ENCODE peak calls at places on chromosomes 16 and 17, in seven cellular contexts. X, Q, P, E, S, F and G are unnamed samples.

GRCh38 chr17:561118-561517 is 153.5 kb downstream of the VPS53 start:
- DNase-seq in E (no peak), S (no peak), Q (no peak), F (no peak), P (no peak), X (no peak), G (no peak)

GRCh38 chr17:36148559-36149295 is 27.7 kb downstream of the TBC1D3B start:
- DNase-seq in P (peak), Q (peak), S (peak), X (peak), F (peak), E (peak), G (peak)

GRCh38 chr16:31404353-31405064 is 11.4 kb downstream of the ITGAD start:
- DNase-seq in Q (peak), X (no peak), E (no peak), F (no peak), P (no peak), S (no peak), G (no peak)

GRCh38 chr17:66255112-66255511 is 25.9 kb upstream of the APOH start:
- DNase-seq in F (no peak), S (no peak), Q (no peak), P (no peak), X (peak), E (no peak), G (peak)

GRCh38 chr16:1133810-1134520 is 18.9 kb upstream of the CACNA1H start:
- DNase-seq in E (no peak), Q (no peak), S (no peak), X (no peak), P (no peak), F (no peak), G (no peak)

GRCh38 chr16:55043499-55043898 is 112.8 kb downstream of the IRX5 start:
- DNase-seq in X (no peak), E (no peak), Q (no peak), P (no peak), F (no peak), S (no peak), G (no peak)

GRCh38 chr17:21020622-21021021 is 22.2 kb downstream of the USP22 start:
- DNase-seq in F (no peak), P (no peak), Q (no peak), E (no peak), X (no peak), S (no peak), G (no peak)

GRCh38 chr16:13634253-13634652 is 285.7 kb upstream of the ERCC4 start:
- DNase-seq in P (no peak), S (no peak), X (no peak), E (no peak), F (no peak), Q (no peak), G (no peak)

GRCh38 chr16:75622762-75623605 is at the start of gene ADAT1:
- DNase-seq in E (peak), P (peak), S (peak), Q (peak), F (peak), X (peak), G (peak)

GRCh38 chr17:18043491-18043890 is 4.3 kb downstream of the GID4 start:
- DNase-seq in F (no peak), X (no peak), S (no peak), Q (no peak), E (no peak), P (no peak), G (no peak)

GRCh38 chr16:72172105-72173034 is at the start of gene PMFBP1:
- DNase-seq in F (no peak), X (no peak), E (no peak), P (no peak), S (peak), Q (peak), G (peak)

GRCh38 chr16:30075503-30076275 is at the start of gene PPP4C:
- DNase-seq in Q (peak), P (peak), E (peak), F (peak), S (peak), X (peak), G (peak)
- TF ChIP-seq CTCF in Q (no peak), P (no peak), E (no peak), F (no peak), S (no peak), X (peak), G (no peak)

GRCh38 chr17:47624727-47625068 is 25.0 kb upstream of the KPNB1 start:
- DNase-seq in Q (no peak), F (no peak), E (no peak), P (no peak), X (no peak), S (no peak), G (no peak)

GRCh38 chr17:47621293-47622178 is 28.2 kb upstream of the KPNB1 start:
- DNase-seq in P (no peak), Q (peak), E (no peak), F (peak), X (peak), S (peak), G (no peak)

GRCh38 chr17:47620503-47621245 is 29.0 kb upstream of the KPNB1 start:
- DNase-seq in S (no peak), E (no peak), Q (no peak), X (no peak), F (no peak), P (no peak), G (no peak)

GRCh38 chr17:47618416-47618815 is 31.3 kb upstream of the KPNB1 start:
- DNase-seq in E (no peak), X (no peak), Q (peak), P (no peak), F (no peak), S (no peak), G (no peak)

DNA sequence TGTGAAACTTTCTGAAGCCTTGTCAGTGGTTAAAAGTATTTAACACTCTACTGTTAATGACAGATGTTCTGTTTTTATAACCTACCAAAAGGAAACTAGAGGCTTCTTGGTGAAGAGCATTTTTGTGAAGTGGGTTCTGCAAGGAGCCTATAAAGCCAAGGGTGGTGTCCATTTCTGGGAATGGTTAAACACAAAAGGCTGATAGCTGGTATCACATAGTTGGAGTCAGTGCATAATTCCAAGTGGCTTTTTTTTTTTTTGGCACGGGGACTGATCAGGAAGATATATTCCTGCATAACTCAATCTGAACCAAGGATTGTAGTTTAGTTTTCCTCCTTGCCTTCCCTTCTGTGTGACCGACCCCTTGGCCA is 27.6 kb upstream of the KPNB1 start:
- DNase-seq in E (no peak), S (no peak), X (no peak), Q (no peak), F (no peak), P (no peak), G (no peak)
- H3K4me3 ChIP-seq in E (no peak), S (no peak), X (no peak), Q (no peak), F (no peak), P (no peak), G (no peak)

GRCh38 chr17:29179232-29180036 is 764 bp downstream of the MYO18A start:
- DNase-seq in F (peak), S (no peak), P (peak), X (peak), Q (peak), E (no peak), G (no peak)
- TF ChIP-seq POLR2A in F (no peak), S (no peak), P (no peak), X (peak), Q (peak), E (no peak), G (no peak)

GRCh38 chr17:15952048-15952532 is 7.2 kb downstream of the ADORA2B start:
- DNase-seq in Q (no peak), X (no peak), E (no peak), F (no peak), P (no peak), S (no peak), G (no peak)

GRCh38 chr17:15955793-15956541 is 11.0 kb downstream of the ADORA2B start:
- DNase-seq in S (no peak), F (no peak), Q (no peak), X (no peak), E (no peak), P (no peak), G (no peak)

GRCh38 chr17:15951368-15952047 is 6.6 kb downstream of the ADORA2B start:
- DNase-seq in Q (no peak), E (no peak), F (no peak), X (no peak), S (no peak), P (no peak), G (no peak)

GRCh38 chr17:15952916-15953865 is 8.3 kb downstream of the ADORA2B start:
- DNase-seq in F (no peak), E (no peak), S (no peak), Q (no peak), X (no peak), P (no peak), G (no peak)

GRCh38 chr17:15954222-15954621 is 9.3 kb downstream of the ADORA2B start:
- DNase-seq in E (no peak), X (no peak), F (no peak), P (no peak), Q (peak), S (no peak), G (no peak)
- TF ChIP-seq CTCF in E (no peak), X (no peak), F (no peak), P (no peak), Q (no peak), S (no peak), G (no peak)

GRCh38 chr17:82898976-82899514 is 59.2 kb upstream of the ZNF750 start:
- DNase-seq in S (no peak), P (no peak), Q (no peak), F (no peak), E (no peak), X (no peak), G (no peak)
- H3K4me3 ChIP-seq in S (no peak), P (no peak), Q (no peak), F (no peak), E (no peak), X (no peak), G (no peak)

GRCh38 chr17:10523043-10523442 is 4.7 kb upstream of the MYH1 start:
- DNase-seq in F (no peak), P (no peak), Q (no peak), S (no peak), X (no peak), E (no peak), G (no peak)
- TF ChIP-seq POLR2A in F (no peak), P (no peak), Q (no peak), S (no peak), X (no peak), E (no peak), G (no peak)

DNA sequence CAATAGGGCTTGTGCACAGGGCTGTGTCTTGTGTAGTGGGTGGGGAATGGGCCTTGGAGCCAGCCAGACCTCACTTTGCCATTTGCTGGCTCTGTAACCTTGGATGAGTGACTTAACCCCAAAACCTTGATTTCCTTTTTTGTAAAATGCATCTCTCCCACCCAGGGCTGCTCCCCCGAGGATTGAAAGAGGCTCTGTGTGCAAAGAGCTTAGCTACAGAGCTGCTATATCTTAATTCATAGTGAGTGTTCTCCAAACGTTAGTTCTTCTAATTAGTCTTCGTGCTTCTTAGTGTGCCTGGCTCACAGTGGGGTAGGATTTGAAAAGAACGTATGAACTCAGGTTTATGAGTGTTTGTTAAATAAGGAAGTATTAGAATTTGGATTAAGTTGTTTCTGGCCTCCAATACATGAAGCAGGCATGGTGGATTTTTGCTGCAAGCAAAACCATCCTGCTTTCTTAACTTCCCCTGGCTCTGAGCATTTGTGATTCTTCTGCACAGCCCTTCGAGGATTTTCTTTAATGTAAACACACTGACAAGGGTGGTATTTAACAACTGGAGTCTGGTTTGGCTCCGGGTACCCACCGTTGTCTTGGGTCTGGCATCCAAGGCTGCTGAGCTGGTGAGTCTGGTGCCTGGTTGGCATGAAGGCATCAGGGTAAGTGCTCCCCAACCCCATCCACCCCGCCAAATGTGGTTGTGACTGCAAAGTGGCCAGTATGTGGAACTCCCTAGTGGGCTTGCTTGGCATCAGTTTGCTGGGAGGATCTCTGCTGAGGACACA is 29.7 kb downstream of the KSR1 start:
- DNase-seq in Q (no peak), F (no peak), X (no peak), S (no peak), E (no peak), P (no peak), G (no peak)
- TF ChIP-seq CTCF in Q (no peak), F (no peak), X (no peak), S (no peak), E (no peak), P (no peak), G (no peak)

GRCh38 chr16:70735141-70735979 is 49.5 kb upstream of the MTSS2 start:
- DNase-seq in P (peak), Q (no peak), S (peak), E (no peak), X (no peak), F (no peak), G (peak)

GRCh38 chr16:70739389-70739788 is 53.5 kb upstream of the MTSS2 start:
- DNase-seq in F (no peak), P (no peak), X (no peak), Q (no peak), E (no peak), S (no peak), G (no peak)

GRCh38 chr16:70736454-70737376 is 50.9 kb upstream of the MTSS2 start:
- DNase-seq in P (no peak), Q (no peak), S (no peak), E (no peak), X (no peak), F (no peak), G (no peak)

GRCh38 chr16:70738083-70738977 is 52.5 kb upstream of the MTSS2 start:
- DNase-seq in P (peak), Q (peak), F (peak), E (no peak), S (peak), X (peak), G (no peak)

GRCh38 chr16:70737377-70738082 is 51.7 kb upstream of the MTSS2 start:
- DNase-seq in S (peak), Q (no peak), X (peak), E (peak), P (peak), F (peak), G (peak)
- H3K4me3 ChIP-seq in S (peak), Q (no peak), X (no peak), E (peak), P (no peak), F (no peak), G (no peak)